ENCODE peak calls at places on chromosomes 1 and 21, in ten cellular contexts. K is body of pancreas; B is fibroblast of pulmonary artery; U is HFF-Myc; M is effector CD8-positive, alpha-beta T cell; H is stimulated activated CD4-positive, alpha-beta T cell treated with anti-CD3 and anti-CD28 coated beads, TNF-alpha, amount 100 ng/mL, for 4 hours; Y is NCI-H1105 treated with DMSO at 0.1 percent for 48 hours; P is psoas muscle; A is M059J; N is NCI-H345. Q is an unnamed sample.

GRCh38 chr1:40938393-40938792 is 41.1 kb upstream of the CTPS1 start:
- DNase-seq in U (no peak), M (no peak), Y (no peak), B (no peak), A (no peak), H (no peak), K (no peak), P (no peak), N (no peak), Q (no peak)

GRCh38 chr1:95118019-95118499 is 904 bp downstream of the TLCD4 start:
- DNase-seq in N (no peak), B (no peak), Y (peak; percentile 23), P (peak; percentile 53), A (no peak), M (no peak), U (no peak), H (no peak), K (peak; percentile 52), Q (peak; percentile 40)

GRCh38 chr1:32900956-32901822 is at the start of gene TMEM54:
- DNase-seq in B (no peak), P (peak; percentile 72), Y (no peak), N (peak; percentile 42), H (no peak), U (no peak), A (no peak), M (no peak), K (peak; percentile 84), Q (peak; percentile 54)

GRCh38 chr1:220786337-220787068 is at the start of gene MTARC1:
- DNase-seq in Y (peak; percentile 93), H (no peak), A (peak; percentile 55), K (peak; percentile 89), M (no peak), P (peak; percentile 83), N (peak; percentile 66), U (peak; percentile 12), B (peak; percentile 48), Q (peak; percentile 84)

GRCh38 chr1:82932727-82933126 is 1066.2 kb downstream of the TTLL7 start:
- DNase-seq in P (no peak), N (no peak), Y (no peak), M (no peak), K (no peak), H (no peak), A (no peak), U (no peak), B (no peak), Q (no peak)

GRCh38 chr1:150808851-150809250 is 791 bp upstream of the CTSK start:
- DNase-seq in A (no peak), U (peak; percentile 43), P (no peak), M (no peak), K (no peak), N (no peak), Y (no peak), B (no peak), H (no peak), Q (no peak)

GRCh38 chr1:184624626-184625025 is 130.0 kb downstream of the EDEM3 start:
- DNase-seq in Y (no peak), N (no peak), A (peak; percentile 59), B (no peak), P (no peak), H (no peak), M (no peak), U (no peak), K (no peak), Q (no peak)

GRCh38 chr21:41634858-41635257 is 126.9 kb upstream of the TMPRSS2 start:
- DNase-seq in K (no peak), U (no peak), N (no peak), M (no peak), P (no peak), B (peak; percentile 39), Y (no peak), H (no peak), A (peak; percentile 97), Q (no peak)

GRCh38 chr1:2177946-2178538 is 16.5 kb downstream of the FAAP20 start:
- DNase-seq in A (no peak), N (no peak), K (no peak), H (no peak), M (no peak), B (no peak), P (no peak), Y (no peak), U (no peak), Q (no peak)

GRCh38 chr1:16236495-16237342 is at the start of gene CPLANE2:
- DNase-seq in P (peak; percentile 96), H (peak; percentile 94), B (peak; percentile 92), M (peak; percentile 92), Y (peak; percentile 90), U (peak; percentile 73), K (peak; percentile 96), N (peak; percentile 96), A (peak; percentile 89), Q (peak; percentile 99)

GRCh38 chr1:18599704-18600103 is 30.9 kb upstream of the PAX7 start:
- DNase-seq in K (no peak), Y (no peak), B (no peak), N (no peak), M (no peak), H (no peak), P (no peak), U (no peak), A (no peak), Q (no peak)

GRCh38 chr1:228282329-228283042 is 74.6 kb downstream of the OBSCN start:
- DNase-seq in P (peak; percentile 93), M (no peak), K (no peak), Y (no peak), N (no peak), A (peak; percentile 74), B (no peak), U (no peak), H (no peak), Q (no peak)

GRCh38 chr1:22689505-22689904 is 21.1 kb upstream of the EPHB2 start:
- DNase-seq in B (peak; percentile 72), K (no peak), U (peak; percentile 56), M (no peak), A (peak; percentile 96), P (no peak), H (no peak), N (peak; percentile 84), Y (peak; percentile 37), Q (peak; percentile 14)

GRCh38 chr21:36980280-36981048 is 14.0 kb upstream of the HLCS start:
- DNase-seq in H (no peak), U (no peak), N (peak; percentile 58), M (no peak), P (peak; percentile 72), B (no peak), Y (peak; percentile 55), A (peak; percentile 36), K (peak; percentile 71), Q (peak; percentile 66)

GRCh38 chr1:216908116-216908515 is 184.9 kb upstream of the ESRRG start:
- DNase-seq in U (no peak), P (no peak), K (no peak), H (no peak), N (no peak), B (no peak), M (no peak), A (no peak), Y (no peak), Q (no peak)

GRCh38 chr1:227543283-227544066 is 19.9 kb upstream of the ZNF678 start:
- DNase-seq in K (no peak), A (no peak), U (no peak), Y (no peak), H (no peak), N (no peak), B (no peak), P (no peak), M (no peak), Q (no peak)

GRCh38 chr1:55069280-55069679 is 29.9 kb downstream of the PCSK9 start:
- DNase-seq in B (no peak), H (no peak), M (no peak), N (no peak), K (no peak), P (peak; percentile 26), U (no peak), A (no peak), Y (no peak), Q (no peak)

GRCh38 chr1:2270260-2271100 is 42.4 kb downstream of the SKI start:
- DNase-seq in K (no peak), U (no peak), P (peak; percentile 56), Y (no peak), B (no peak), A (no peak), M (no peak), N (no peak), H (no peak), Q (no peak)

GRCh38 chr1:53826367-53826766 is 11.7 kb downstream of the NDC1 start:
- DNase-seq in B (peak; percentile 30), A (peak; percentile 31), P (no peak), K (no peak), N (no peak), H (no peak), Y (no peak), M (no peak), U (peak; percentile 17), Q (no peak)

GRCh38 chr1:96923753-96924152 is 202.2 kb downstream of the PTBP2 start:
- DNase-seq in A (no peak), H (no peak), M (no peak), B (no peak), Y (no peak), K (no peak), N (no peak), P (no peak), U (no peak), Q (no peak)

GRCh38 chr1:24536391-24536840 is 19.5 kb upstream of the NCMAP start:
- DNase-seq in B (no peak), N (no peak), Y (no peak), K (no peak), A (peak; percentile 51), H (peak; percentile 49), P (no peak), U (peak; percentile 5), M (peak; percentile 58), Q (peak; percentile 72)

GRCh38 chr1:156422602-156423091 is 53.6 kb downstream of the RHBG start:
- DNase-seq in N (no peak), H (no peak), A (no peak), M (no peak), B (no peak), P (no peak), U (no peak), K (peak; percentile 43), Y (no peak), Q (no peak)

GRCh38 chr21:36194024-36194423 is 37.4 kb downstream of the DOP1B start:
- DNase-seq in U (no peak), A (no peak), B (no peak), H (no peak), N (peak; percentile 40), M (no peak), K (no peak), Y (no peak), P (no peak), Q (peak; percentile 86)

GRCh38 chr1:216805233-216805632 is 82.0 kb upstream of the ESRRG start:
- DNase-seq in N (peak; percentile 34), Y (peak; percentile 85), B (no peak), U (no peak), A (no peak), K (no peak), M (no peak), P (no peak), H (no peak), Q (peak; percentile 33)

GRCh38 chr1:115697619-115698018 is 55.8 kb downstream of the VANGL1 start:
- DNase-seq in N (no peak), A (no peak), Y (no peak), B (no peak), K (no peak), U (no peak), H (no peak), M (no peak), P (no peak), Q (no peak)

GRCh38 chr21:27061783-27062182 is 94.9 kb upstream of the ADAMTS5 start:
- DNase-seq in Y (no peak), B (no peak), M (no peak), P (no peak), H (no peak), K (no peak), U (no peak), N (no peak), A (no peak), Q (no peak)

GRCh38 chr21:37072239-37072987 is 458 bp downstream of the PIGP start:
- DNase-seq in Y (peak; percentile 84), K (peak; percentile 85), A (peak; percentile 78), H (no peak), M (peak; percentile 77), N (peak; percentile 85), P (no peak), B (peak; percentile 91), U (no peak), Q (peak; percentile 60)

GRCh38 chr1:117512728-117513321 is 93.0 kb upstream of the TENT5C start:
- DNase-seq in B (peak; percentile 57), A (peak; percentile 14), H (no peak), N (peak; percentile 4), M (no peak), P (no peak), K (no peak), U (no peak), Y (peak; percentile 44), Q (peak; percentile 47)

Q was measured in NCI-H510A treated with DMSO at 0.1 percent for 48 hours.